ENCODE peak calls at places on chromosomes 7 and 10, in five cellular contexts. O, B, S, E and A are unnamed samples.

GRCh38 chr7:116354171-116354545 is 143.8 kb downstream of the TES start:
- DNase-seq in S (no peak), O (no peak), E (no peak), B (peak), A (no peak)

GRCh38 chr7:94190599-94191061 is 186.5 kb upstream of the BET1 start:
- DNase-seq in S (no peak), O (no peak), B (peak), E (no peak), A (no peak)

GRCh38 chr10:116470768-116471415 is 43.2 kb downstream of the PNLIPRP3 start:
- DNase-seq in E (no peak), O (no peak), S (no peak), B (no peak), A (no peak)

GRCh38 chr10:112689327-112689726 is 242.3 kb downstream of the VTI1A start:
- DNase-seq in S (no peak), O (no peak), E (no peak), B (no peak), A (no peak)

GRCh38 chr10:70265032-70265689 is 18.6 kb downstream of the NPFFR1 start:
- DNase-seq in O (no peak), S (peak), B (no peak), E (no peak), A (peak)

GRCh38 chr7:92682767-92683539 is 92.8 kb upstream of the FAM133B start:
- DNase-seq in S (no peak), B (no peak), O (no peak), E (no peak), A (no peak)

GRCh38 chr7:131111081-131111576 is 216.5 kb upstream of the MKLN1 start:
- DNase-seq in O (no peak), E (no peak), S (no peak), B (peak), A (no peak)

GRCh38 chr10:5413012-5413938 is 918 bp downstream of the NET1 start:
- DNase-seq in O (no peak), E (no peak), S (no peak), B (peak), A (no peak)

GRCh38 chr10:124595143-124595883 is 133.7 kb downstream of the LHPP start:
- DNase-seq in S (no peak), O (no peak), E (no peak), B (no peak), A (no peak)

GRCh38 chr10:99631496-99631895 is 11.3 kb upstream of the SLC25A28 start:
- DNase-seq in S (no peak), B (no peak), E (no peak), O (no peak), A (no peak)

GRCh38 chr7:123494193-123494796 is 40.1 kb downstream of the IQUB start:
- DNase-seq in S (peak), B (peak), E (no peak), O (no peak), A (no peak)

GRCh38 chr7:139231513-139232376 is 708 bp downstream of the UBN2 start:
- DNase-seq in S (peak), E (no peak), O (peak), B (no peak), A (peak)